ENCODE peak calls at places on chromosomes 6 and 20, in ten cellular contexts. O, W, S, V, T, C, G, A, E and R are unnamed samples.
A peak's percentile ranks its signal among the peaks of the same experiment; 100 is the strongest.

GRCh38 chr6:89139509-89140346 is 6.1 kb upstream of the PM20D2 start:
- DNase-seq in T (peak; percentile 29), C (no peak), E (no peak), O (no peak), W (no peak), A (no peak), S (no peak), V (no peak), G (peak; percentile 34), R (no peak)

GRCh38 chr20:33076662-33077398 is 2.6 kb upstream of the BPIFB4 start:
- DNase-seq in G (peak; percentile 31), W (no peak), A (peak; percentile 24), C (no peak), V (no peak), O (no peak), S (no peak), T (peak; percentile 17), E (no peak), R (no peak)

GRCh38 chr6:64330694-64331309 is 695.2 kb downstream of the PHF3 start:
- DNase-seq in E (peak; percentile 57), S (peak; percentile 28), V (peak; percentile 20), T (peak; percentile 14), O (peak; percentile 33), G (peak; percentile 85), A (peak; percentile 41), W (peak; percentile 68), C (peak; percentile 83), R (no peak)

GRCh38 chr20:31720486-31721407 is 1.9 kb downstream of the BCL2L1 start:
- DNase-seq in S (no peak), O (no peak), C (no peak), A (peak; percentile 60), W (no peak), V (no peak), T (no peak), G (peak; percentile 78), E (no peak), R (peak; percentile 43)

GRCh38 chr6:143707702-143708101 is 29.9 kb downstream of the PHACTR2 start:
- DNase-seq in E (no peak), O (no peak), S (no peak), W (no peak), T (no peak), V (no peak), A (no peak), G (no peak), C (no peak), R (no peak)

GRCh38 chr20:1423625-1424106 is 30.8 kb upstream of the FKBP1A start:
- DNase-seq in A (peak; percentile 46), O (peak; percentile 80), W (no peak), V (peak; percentile 53), S (no peak), E (no peak), C (peak; percentile 43), T (no peak), G (peak; percentile 84), R (no peak)

GRCh38 chr6:166619912-166620311 is 7.1 kb downstream of the RPS6KA2 start:
- DNase-seq in E (no peak), S (no peak), W (no peak), O (peak; percentile 98), V (peak; percentile 99), A (no peak), T (peak; percentile 87), G (peak; percentile 65), C (no peak), R (no peak)

GRCh38 chr6:121093928-121094327 is 240.4 kb downstream of the TBC1D32 start:
- DNase-seq in W (no peak), T (no peak), S (no peak), C (no peak), O (peak; percentile 34), V (no peak), A (no peak), G (no peak), E (no peak), R (no peak)

GRCh38 chr20:49982072-49982345 is 771 bp upstream of the SNAI1 start:
- DNase-seq in T (no peak), S (no peak), G (no peak), C (no peak), O (no peak), E (no peak), V (no peak), A (no peak), W (no peak), R (no peak)
- H3K4me3 ChIP-seq in T (no peak overlapping the region), S (no peak overlapping the region), G (no peak overlapping the region), C (no peak overlapping the region), O (peak overlapping the region; percentile 12), E (no peak overlapping the region), V (peak overlapping the region; percentile 98), A (no peak overlapping the region), W (peak overlapping the region; percentile 76), R (no peak overlapping the region)

DNA sequence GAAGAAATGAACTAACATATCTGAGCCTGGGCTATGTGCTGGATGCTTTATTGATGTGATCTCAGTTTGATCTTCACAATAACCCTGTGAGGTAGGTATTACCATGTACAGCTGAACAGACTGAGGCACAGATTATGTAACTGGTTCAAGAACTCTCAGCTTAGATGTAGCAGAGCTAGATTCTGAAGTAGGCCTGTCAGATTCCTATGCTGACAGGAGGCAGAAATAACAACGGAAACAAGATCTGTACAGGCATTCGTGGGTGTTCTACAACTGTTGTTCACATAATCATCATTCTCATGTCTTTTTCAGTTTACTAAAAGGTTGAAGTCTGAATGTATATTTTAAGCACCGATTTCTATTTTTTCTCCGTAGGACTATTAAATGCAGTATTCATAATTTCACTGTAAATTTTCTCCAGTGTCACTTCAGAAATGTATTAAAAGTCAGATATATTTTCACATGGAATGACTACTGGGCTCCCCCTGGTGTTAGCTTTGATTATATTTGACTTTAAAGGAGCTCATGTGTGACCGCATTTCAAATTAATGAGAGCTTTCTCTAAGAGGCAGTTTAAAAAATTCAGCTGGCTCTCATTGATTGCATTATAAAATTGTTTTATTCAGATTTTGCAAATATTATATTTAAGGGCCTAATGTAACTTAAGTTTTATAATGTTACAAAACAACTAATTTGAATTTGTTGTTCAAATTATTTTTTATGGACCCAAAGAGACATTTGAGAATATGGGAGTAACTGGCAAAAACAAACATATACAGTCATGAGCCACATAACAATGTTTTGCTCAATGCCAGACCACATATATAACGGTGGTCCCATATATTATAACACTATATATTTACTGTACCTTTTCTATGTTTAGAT is 36.4 kb upstream of the SLC17A4 start:
- DNase-seq in A (no peak), C (peak; percentile 63), W (no peak), V (peak; percentile 3), G (peak; percentile 64), S (no peak), O (peak; percentile 37), E (no peak), T (no peak), R (no peak)
- TF ChIP-seq CTCF in A (peak; percentile 60), C (peak; percentile 67), W (peak; percentile 34), V (peak; percentile 51), G (peak; percentile 75), S (no peak), O (peak; percentile 58), E (peak; percentile 26), T (peak; percentile 47), R (peak; percentile 57)

DNA sequence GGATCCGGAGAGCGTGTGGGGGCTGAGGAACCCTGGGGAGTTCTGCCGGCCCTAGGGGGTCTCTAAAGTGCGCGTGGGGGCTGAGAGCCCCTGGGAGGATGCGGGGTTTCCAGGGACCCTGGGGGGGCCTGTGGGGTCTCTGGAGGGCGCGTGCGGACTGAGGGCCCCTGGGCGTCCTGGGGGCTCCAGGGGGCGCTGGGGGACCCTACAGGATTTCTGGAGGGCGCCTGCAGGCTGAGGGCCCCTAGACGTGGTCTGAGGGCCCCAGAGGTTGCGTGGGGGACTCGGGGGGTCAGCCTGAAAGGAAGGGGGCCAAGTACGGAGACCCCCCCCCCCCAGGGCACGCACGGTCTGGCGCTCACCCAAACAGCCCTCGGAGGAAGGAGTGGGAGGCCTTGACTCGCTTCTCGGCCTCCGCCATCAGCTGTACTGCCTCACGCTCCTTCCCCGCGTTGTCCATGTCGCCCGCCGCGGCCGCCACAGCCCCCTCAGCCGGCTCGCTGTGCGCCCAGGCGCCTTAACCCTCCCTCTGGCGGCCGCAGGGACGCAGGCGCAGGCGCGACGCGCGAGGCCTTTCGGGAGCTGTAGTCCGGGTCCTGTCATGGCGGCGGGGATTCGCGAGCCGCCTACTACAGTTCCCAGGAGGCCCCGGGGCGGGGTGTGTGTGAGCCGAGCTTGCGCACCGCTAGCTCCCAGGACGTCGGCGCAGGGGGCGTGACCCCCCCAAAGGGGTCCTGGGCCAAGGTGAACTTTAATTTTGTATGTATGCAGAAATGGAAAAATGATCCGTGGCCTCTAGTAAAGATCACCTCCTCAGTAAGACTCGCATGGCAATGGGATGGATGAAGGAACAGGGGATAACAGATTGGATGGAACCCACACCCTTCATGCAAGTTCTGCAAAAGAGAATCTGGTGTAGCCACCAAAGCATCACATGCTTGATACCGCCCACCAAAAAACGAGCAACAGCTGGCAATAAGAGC is at the start of gene NAPB:
- DNase-seq in E (peak; percentile 98), S (peak; percentile 95), A (peak; percentile 97), V (peak; percentile 78), O (peak; percentile 93), W (peak; percentile 97), G (peak; percentile 98), C (peak; percentile 98), T (peak; percentile 84), R (peak; percentile 93)
- H3K4me3 ChIP-seq in E (peak within 1 kb of the TSS; percentile 85), S (peak within 1 kb of the TSS; percentile 99), A (peak within 1 kb of the TSS; percentile 96), V (peak within 1 kb of the TSS; percentile 97), O (peak within 1 kb of the TSS; percentile 96), W (peak within 1 kb of the TSS; percentile 92), G (peak within 1 kb of the TSS; percentile 89), C (peak within 1 kb of the TSS; percentile 98), T (peak within 1 kb of the TSS; percentile 69), R (peak within 1 kb of the TSS; percentile 91)

GRCh38 chr6:156953125-156953477 is 175.9 kb downstream of the ARID1B start:
- DNase-seq in V (no peak), C (peak; percentile 55), T (no peak), W (no peak), S (no peak), A (no peak), G (peak; percentile 19), O (no peak), E (no peak), R (no peak)

GRCh38 chr6:156954191-156954590 is 177.0 kb downstream of the ARID1B start:
- DNase-seq in C (no peak), V (no peak), S (no peak), T (no peak), G (no peak), O (no peak), W (no peak), A (no peak), E (no peak), R (no peak)

GRCh38 chr6:156952401-156952800 is 175.2 kb downstream of the ARID1B start:
- DNase-seq in E (no peak), S (no peak), G (no peak), T (no peak), C (no peak), A (no peak), W (no peak), O (no peak), V (no peak), R (no peak)

GRCh38 chr6:156954781-156955180 is 177.6 kb downstream of the ARID1B start:
- DNase-seq in G (no peak), W (no peak), O (no peak), S (no peak), A (no peak), T (no peak), C (no peak), E (no peak), V (no peak), R (no peak)

DNA sequence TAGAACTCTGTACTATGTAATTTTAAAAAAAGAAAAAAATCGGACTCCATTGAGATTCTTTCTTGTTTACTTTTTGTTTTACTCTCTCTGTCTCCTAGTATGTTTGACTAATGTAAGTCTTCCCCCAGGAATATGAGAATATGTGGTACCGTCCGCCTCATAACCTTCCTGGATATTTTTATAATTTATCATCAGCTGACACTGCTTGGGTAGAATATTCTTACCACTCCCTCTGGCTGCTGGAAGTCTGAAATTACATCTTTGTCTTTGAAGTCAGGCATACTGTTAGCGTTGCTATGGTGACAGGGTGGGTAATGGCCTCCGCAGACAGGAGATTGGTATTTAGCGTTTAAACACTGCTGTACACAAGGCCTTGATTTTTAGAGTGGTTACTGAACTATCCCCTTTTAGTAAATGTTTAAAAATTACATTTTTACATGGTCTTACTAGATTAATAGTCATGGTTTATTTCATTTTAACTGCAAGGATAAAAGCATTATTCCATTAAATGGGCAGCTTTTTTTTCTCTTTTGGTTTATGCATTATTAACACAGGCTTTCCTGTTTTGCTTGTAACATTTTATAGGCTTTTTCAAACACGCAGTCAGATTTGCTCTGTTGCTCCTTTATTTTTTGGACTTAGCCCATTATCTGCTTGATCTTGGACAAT is 176.4 kb downstream of the ARID1B start:
- DNase-seq in E (no peak), G (peak; percentile 92), O (peak; percentile 97), S (no peak), V (peak; percentile 96), T (peak; percentile 96), A (peak; percentile 45), W (no peak), C (peak; percentile 83), R (no peak)
- TF ChIP-seq CTCF in E (no peak), G (peak; percentile 40), O (peak; percentile 37), S (no peak), V (peak; percentile 30), T (peak; percentile 5), A (peak; percentile 14), W (no peak), C (peak; percentile 37), R (no peak)